ENCODE peak calls at places on chromosome 5, in five cellular contexts. T is NCI-H1092 treated with DMSO at 0.1 percent for 48 hours; U is stimulated activated CD8-positive, alpha-beta memory T cell treated with anti-CD3 and anti-CD28 coated beads, Interleukin-12 subunit alpha, Interleukin-12 subunit beta, amount 100 ng/mL, for 1 hour; O is posterior vena cava; Y is NCI-H1105 treated with DMSO at 0.1 percent for 48 hours. G is an unnamed sample.

GRCh38 chr5:155066886-155067595 is 53.5 kb downstream of the KIF4B start:
- DNase-seq in T (no peak), U (no peak), O (no peak), Y (no peak), G (no peak)

GRCh38 chr5:95283022-95283615 is 1.8 kb downstream of the MCTP1 start:
- DNase-seq in T (no peak), U (no peak), O (no peak), Y (no peak), G (no peak)

GRCh38 chr5:172901788-172902496 is 57.3 kb upstream of the RPL26L1 start:
- DNase-seq in T (no peak), U (no peak), O (no peak), Y (no peak), G (peak)

GRCh38 chr5:37184748-37185364 is 64.3 kb downstream of the CPLANE1 start:
- DNase-seq in T (no peak), U (no peak), O (no peak), Y (no peak), G (no peak)

GRCh38 chr5:9888517-9888916 is 258.4 kb upstream of the TAS2R1 start:
- DNase-seq in T (no peak), U (no peak), O (no peak), Y (no peak), G (no peak)

GRCh38 chr5:127820910-127821553 is 117.8 kb downstream of the CCDC192 start:
- DNase-seq in T (no peak), U (no peak), O (no peak), Y (no peak), G (peak)

GRCh38 chr5:36060516-36060885 is 6.2 kb downstream of the UGT3A2 start:
- DNase-seq in T (no peak), U (no peak), O (no peak), Y (no peak), G (peak)

GRCh38 chr5:112116372-112116771 is 302.7 kb downstream of the EPB41L4A start:
- DNase-seq in T (no peak), U (no peak), O (no peak), Y (no peak), G (no peak)

GRCh38 chr5:96790851-96791513 is 16.8 kb downstream of the ERAP1 start:
- DNase-seq in T (no peak), U (no peak), O (no peak), Y (no peak), G (no peak)